ENCODE peak calls at places on chromosomes 13 and 19, in four cellular contexts. B, D, I and J are unnamed samples.
A peak's percentile ranks its signal among the peaks of the same experiment; 100 is the strongest.

GRCh38 chr13:94968040-94968756 is 255.9 kb upstream of the SOX21 start:
- ATAC-seq in B (peak; percentile 68), I (peak; percentile 37), D (peak; percentile 19), J (no peak)

GRCh38 chr19:43300876-43301765 is 31.8 kb upstream of the PSG9 start:
- ATAC-seq in B (no peak), I (no peak), D (no peak), J (no peak)

GRCh38 chr19:39078436-39079200 is 5.5 kb upstream of the ACP7 start:
- ATAC-seq in B (no peak), D (no peak), I (no peak), J (no peak)

GRCh38 chr13:49488563-49488962 is 7.2 kb upstream of the PHF11 start:
- ATAC-seq in D (no peak), B (no peak), I (no peak), J (no peak)

GRCh38 chr13:97139704-97140103 is 82.4 kb upstream of the MBNL2 start:
- ATAC-seq in D (no peak), I (no peak), B (no peak), J (no peak)

GRCh38 chr19:19077103-19077502 is 13.3 kb downstream of the SLC25A42 start:
- ATAC-seq in I (no peak), D (no peak), B (no peak), J (no peak)

GRCh38 chr19:29807178-29807577 is 4.6 kb upstream of the CCNE1 start:
- ATAC-seq in B (no peak), D (no peak), I (no peak), J (no peak)

GRCh38 chr13:44680746-44681355 is 104.7 kb upstream of the TSC22D1 start:
- ATAC-seq in B (no peak), I (no peak), D (peak; percentile 64), J (no peak)

GRCh38 chr19:33096005-33096404 is 15.0 kb downstream of the GPATCH1 start:
- ATAC-seq in D (no peak), B (no peak), I (no peak), J (no peak)

GRCh38 chr13:112103971-112104872 is 37.3 kb downstream of the SOX1 start:
- ATAC-seq in I (no peak), B (no peak), D (no peak), J (no peak)

GRCh38 chr13:49395416-49396277 is 48.2 kb downstream of the CAB39L start:
- ATAC-seq in D (no peak), B (no peak), I (no peak), J (peak; percentile 89)

DNA sequence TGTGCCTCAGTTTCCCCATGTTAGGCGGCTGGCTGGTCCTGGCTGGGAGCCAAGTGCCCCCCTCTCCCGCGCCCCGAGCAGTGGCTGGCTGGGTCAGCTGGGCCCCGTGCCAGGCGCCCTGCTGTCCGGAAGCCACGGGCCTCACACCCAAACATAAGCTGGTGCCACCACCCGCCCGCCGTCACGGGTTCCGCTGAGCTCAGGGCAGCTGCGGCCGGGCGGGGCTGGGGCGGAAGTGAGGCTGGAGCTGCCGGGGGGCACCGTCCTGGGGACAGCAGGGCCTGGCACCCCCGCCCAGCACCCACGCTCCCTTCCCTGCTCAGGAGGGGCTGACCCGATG is 19.3 kb downstream of the HCN2 start:
- ATAC-seq in I (peak; percentile 16), D (no peak), B (no peak), J (no peak)
- TF ChIP-seq EP300 in I (no peak), D (no peak), B (no peak), J (no peak)

GRCh38 chr19:1445185-1445931 is 4.6 kb upstream of the APC2 start:
- ATAC-seq in B (peak; percentile 84), D (peak; percentile 94), I (peak; percentile 90), J (peak; percentile 91)

GRCh38 chr19:1446713-1447564 is 3.0 kb upstream of the APC2 start:
- ATAC-seq in B (no peak), I (no peak), D (no peak), J (no peak)

GRCh38 chr19:1447944-1448343 is 2.0 kb upstream of the APC2 start:
- ATAC-seq in I (no peak), B (no peak), D (no peak), J (no peak)

GRCh38 chr19:1445932-1446712 is 3.8 kb upstream of the APC2 start:
- ATAC-seq in D (no peak), B (peak; percentile 64), I (no peak), J (no peak)

DNA sequence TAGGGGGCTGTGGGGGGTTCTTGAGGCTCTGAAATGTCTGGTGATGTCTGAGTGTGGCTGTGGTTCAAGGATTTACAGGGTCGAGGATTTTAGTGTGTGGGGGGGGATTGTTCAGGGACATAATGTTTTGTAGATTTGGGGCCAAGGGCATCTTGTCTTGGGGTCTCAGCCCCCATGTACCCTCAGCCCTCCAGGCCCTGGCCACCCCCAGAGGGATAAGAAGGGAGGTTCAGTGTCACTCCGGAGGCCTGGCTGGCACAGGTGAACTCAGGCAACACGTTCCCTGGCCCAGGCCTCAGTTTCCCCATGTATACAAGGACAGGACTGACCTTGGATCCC is 2.4 kb upstream of the APC2 start:
- ATAC-seq in B (no peak), D (no peak), I (no peak), J (no peak)
- H3K4me3 ChIP-seq in B (no peak overlapping the region), D (no peak overlapping the region), I (no peak overlapping the region), J (no peak overlapping the region)

DNA sequence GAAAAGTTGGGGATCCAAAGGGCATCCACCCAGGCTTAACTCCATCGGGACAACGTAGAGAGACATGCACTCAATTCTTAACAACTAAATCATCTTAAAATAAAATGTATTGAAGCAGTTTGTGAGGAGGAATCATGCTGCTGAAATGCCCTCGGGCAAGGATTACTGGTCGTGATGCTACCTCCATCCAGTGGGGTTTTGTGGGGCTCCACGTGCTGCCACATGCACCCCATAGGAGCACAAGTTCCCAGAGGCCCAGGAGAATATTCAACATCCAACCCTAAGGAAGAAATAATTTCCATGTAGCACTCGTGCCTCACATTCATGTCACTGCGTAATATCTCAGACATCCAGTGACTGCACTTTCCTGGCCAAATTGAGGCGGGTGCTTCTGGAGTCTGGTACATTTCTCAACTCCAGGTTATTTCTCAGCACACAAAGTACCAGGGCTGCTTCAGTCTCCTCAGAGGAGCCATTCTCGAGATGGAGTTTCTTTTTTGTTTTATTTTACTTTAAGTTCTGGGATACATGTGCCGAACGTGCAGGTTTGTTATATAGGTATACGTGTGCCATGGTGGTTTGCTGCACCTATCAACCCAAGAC is 429.8 kb downstream of the FOXO1 start:
- ATAC-seq in D (no peak), B (no peak), I (peak; percentile 28), J (peak; percentile 78)
- TF ChIP-seq POLR2A in D (no peak), B (no peak), I (no peak), J (no peak)

GRCh38 chr13:23949200-23949599 is 51.9 kb upstream of the C1QTNF9B start:
- ATAC-seq in I (no peak), B (no peak), D (no peak), J (no peak)

GRCh38 chr13:23946067-23946466 is 48.8 kb upstream of the C1QTNF9B start:
- ATAC-seq in B (no peak), D (no peak), I (peak; percentile 50), J (no peak)

GRCh38 chr13:23947893-23948292 is 50.6 kb upstream of the C1QTNF9B start:
- ATAC-seq in I (no peak), B (no peak), D (no peak), J (no peak)

GRCh38 chr13:23945612-23946011 is 48.3 kb upstream of the C1QTNF9B start:
- ATAC-seq in D (no peak), B (no peak), I (no peak), J (no peak)

GRCh38 chr13:23946900-23947299 is 49.6 kb upstream of the C1QTNF9B start:
- ATAC-seq in I (peak; percentile 27), D (no peak), B (no peak), J (no peak)
- TF ChIP-seq EP300 in I (no peak), D (no peak), B (no peak), J (no peak)

DNA sequence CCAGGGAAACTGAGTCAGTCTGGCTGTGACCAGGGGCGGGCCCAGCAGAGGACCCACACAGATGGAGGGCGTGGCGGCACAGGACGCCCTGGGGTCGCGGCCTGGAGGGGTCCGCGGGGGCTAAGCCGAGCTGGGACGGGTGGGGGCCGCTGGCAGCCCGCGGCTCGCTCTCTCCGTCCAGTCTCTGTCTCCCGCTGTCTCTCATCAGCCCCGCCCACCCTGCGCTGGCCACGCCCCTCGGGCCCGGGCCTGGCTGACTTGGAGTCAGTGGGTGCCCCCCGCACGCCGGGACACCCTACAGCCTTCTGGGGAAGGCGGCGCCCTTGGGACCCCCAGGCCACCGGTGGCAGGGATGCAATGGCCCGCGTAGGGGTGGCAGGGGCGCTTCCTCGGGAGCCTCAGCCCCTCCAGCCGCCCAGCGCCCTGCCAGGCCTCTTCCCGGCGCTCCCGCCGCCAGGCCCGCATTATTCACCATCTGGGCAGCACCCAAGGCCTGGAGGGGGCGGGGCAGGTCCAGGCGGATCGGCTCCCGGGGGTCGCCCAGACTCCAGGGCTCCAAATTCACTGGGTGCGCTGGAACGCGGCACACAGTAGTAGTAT is at the start of gene TBXA2R:
- ATAC-seq in I (no peak), D (peak; percentile 70), B (peak; percentile 89), J (peak; percentile 84)
- H3K4me3 ChIP-seq in I (peak within 1 kb of the TSS; percentile 62), D (no peak within 1 kb of the TSS), B (peak within 1 kb of the TSS; percentile 89), J (peak within 1 kb of the TSS; percentile 76)

DNA sequence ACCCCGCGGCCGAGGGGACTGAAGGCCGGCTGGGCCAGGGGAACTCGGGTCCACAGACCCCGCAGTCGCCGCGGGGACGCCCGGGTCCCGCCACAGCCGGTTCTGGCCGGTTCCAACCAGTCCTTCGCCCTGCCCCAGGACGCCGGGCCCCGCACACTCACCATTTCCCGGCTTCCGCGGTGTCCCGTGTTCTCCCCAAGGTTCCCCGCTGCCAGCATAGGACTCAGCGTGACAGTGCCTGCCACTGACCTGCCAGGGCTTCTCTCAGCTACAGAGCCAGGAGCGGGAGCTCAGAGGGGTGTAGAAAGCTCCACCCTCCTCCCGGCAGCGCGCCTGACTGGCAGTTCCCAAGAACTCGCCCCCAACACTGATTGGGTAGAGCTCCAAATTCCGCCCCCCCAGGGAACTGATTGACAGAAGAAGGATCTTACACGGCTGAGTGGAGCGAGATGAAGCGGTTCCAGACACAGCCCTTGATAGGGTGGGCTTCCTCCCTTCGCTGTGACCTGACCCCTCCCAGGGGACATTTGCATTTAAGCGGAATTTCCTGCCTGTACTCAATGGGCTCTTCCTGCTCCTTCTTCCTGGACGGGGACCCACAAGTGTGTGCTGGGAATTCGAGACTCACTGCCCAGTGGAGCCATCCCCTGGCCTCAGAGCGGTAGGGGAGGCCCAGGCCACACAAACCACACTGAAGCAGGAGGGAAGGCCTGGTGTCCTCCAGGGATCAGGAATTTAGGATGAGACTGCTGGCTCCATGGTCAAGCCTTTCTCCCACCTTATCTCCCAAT is at the start of gene ZNF442:
- ATAC-seq in I (peak; percentile 99), B (peak; percentile 99), D (peak; percentile 90), J (peak; percentile 99)
- TF ChIP-seq POLR2A in I (no peak), B (peak; percentile 91), D (peak; percentile 96), J (peak; percentile 69)

GRCh38 chr19:17117250-17117789 is 41.7 kb downstream of the MYO9B start:
- ATAC-seq in I (no peak), B (no peak), D (peak; percentile 62), J (no peak)
- TF ChIP-seq EP300 in I (no peak), B (no peak), D (no peak), J (no peak)

DNA sequence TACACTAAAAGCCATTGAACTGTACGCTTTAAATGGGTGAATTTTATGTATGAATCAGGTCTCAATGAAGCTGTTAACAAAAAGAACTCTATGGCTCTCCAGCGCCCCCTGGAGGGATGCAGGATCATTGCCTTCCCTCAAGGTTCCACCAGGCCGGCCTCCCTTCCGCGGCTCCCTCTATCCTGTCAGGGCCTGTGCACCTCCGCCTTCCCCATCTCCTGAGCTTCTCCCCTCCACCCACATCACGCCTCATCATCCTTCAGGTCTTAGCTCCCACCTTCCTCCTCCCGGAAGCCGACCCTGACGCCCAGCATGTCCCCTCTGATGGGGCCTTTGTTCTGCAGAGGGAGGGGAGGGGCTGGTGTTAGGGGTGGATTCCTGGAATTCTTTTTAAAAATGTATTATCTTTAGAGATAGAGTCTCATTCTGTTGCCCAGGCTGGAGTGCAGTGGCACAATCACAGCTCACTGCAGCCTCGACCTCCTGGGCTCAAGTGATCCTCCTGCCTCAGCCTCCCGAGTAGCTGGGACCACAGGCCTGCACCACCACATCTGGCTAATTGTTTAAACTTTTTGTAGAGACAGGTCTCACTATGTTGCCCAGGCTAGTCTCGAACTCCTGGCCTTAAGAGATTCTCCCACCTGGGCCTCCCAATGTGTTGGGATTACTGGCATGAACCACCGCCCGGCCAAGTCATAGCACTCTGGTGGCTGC is 27.7 kb downstream of the MEIS3 start:
- ATAC-seq in B (peak; percentile 96), I (peak; percentile 84), D (peak; percentile 98), J (peak; percentile 46)
- H3K4me3 ChIP-seq in B (no peak overlapping the region), I (no peak overlapping the region), D (no peak overlapping the region), J (no peak overlapping the region)